ENCODE peak calls at places on chromosomes 11 and 22, in nine cellular contexts. K, Q, S, T, P, G, B, Y and W are unnamed samples.

GRCh38 chr22:26550498-26551033 is 38.3 kb upstream of the TFIP11 start:
- DNase-seq in T (peak; percentile 95), Q (no peak), K (no peak), P (no peak), S (no peak), B (peak; percentile 92), Y (no peak), G (no peak), W (peak; percentile 85)

GRCh38 chr11:83051760-83052671 is 19.7 kb downstream of the RAB30 start:
- DNase-seq in B (peak; percentile 78), S (no peak), Q (no peak), P (no peak), T (peak; percentile 96), K (peak; percentile 34), Y (peak; percentile 28), G (no peak), W (no peak)

GRCh38 chr11:3077846-3078440 is 20.7 kb upstream of the CARS1 start:
- DNase-seq in Q (no peak), B (no peak), S (no peak), K (no peak), T (no peak), P (no peak), G (no peak), Y (no peak), W (no peak)

GRCh38 chr11:112355726-112356125 is 95.1 kb upstream of the PLET1 start:
- DNase-seq in S (peak; percentile 67), P (no peak), Q (peak; percentile 9), Y (peak; percentile 81), B (peak; percentile 36), T (peak; percentile 72), G (no peak), K (peak; percentile 34), W (no peak)

GRCh38 chr11:100867601-100868000 is 180.5 kb downstream of the ARHGAP42 start:
- DNase-seq in S (no peak), T (no peak), B (no peak), P (no peak), K (no peak), Q (no peak), G (no peak), Y (no peak), W (no peak)

GRCh38 chr11:62146476-62147200 is 22.8 kb downstream of the INCENP start:
- DNase-seq in S (no peak), B (no peak), K (no peak), P (no peak), T (no peak), Y (no peak), Q (no peak), G (no peak), W (no peak)

GRCh38 chr11:11843233-11843632 is 1.5 kb downstream of the USP47 start:
- DNase-seq in S (peak; percentile 71), G (peak; percentile 19), Q (peak; percentile 19), Y (peak; percentile 55), B (peak; percentile 34), T (peak; percentile 80), P (peak; percentile 23), K (no peak), W (peak; percentile 26)

GRCh38 chr11:108654994-108655631 is 9.8 kb upstream of the DDX10 start:
- DNase-seq in G (peak; percentile 49), Y (peak; percentile 66), P (peak; percentile 47), S (peak; percentile 82), B (peak; percentile 64), T (peak; percentile 67), K (peak; percentile 37), Q (peak; percentile 9), W (peak; percentile 30)

GRCh38 chr11:41115066-41115465 is 344.4 kb downstream of the LRRC4C start:
- DNase-seq in T (no peak), P (no peak), S (no peak), K (no peak), Y (no peak), Q (no peak), G (no peak), B (no peak), W (no peak)